ENCODE peak calls at places on chromosomes 1 and 21, in seven cellular contexts. One of them, this sample, is unnamed.

GRCh38 chr21:42526379-42526727 is 12.7 kb downstream of the SLC37A1 start:
- DNase-seq in tibial nerve: no peak
- DNase-seq in GM12892: no peak
- DNase-seq in heart left ventricle: peak
- DNase-seq in endothelial cell of umbilical vein: no peak
- DNase-seq in H1: no peak
- DNase-seq in GM12891: no peak
- DNase-seq in this sample: no peak

GRCh38 chr1:150168960-150169565 is 19.3 kb downstream of the PLEKHO1 start:
- DNase-seq in tibial nerve: peak
- DNase-seq in GM12892: no peak
- DNase-seq in heart left ventricle: peak
- DNase-seq in endothelial cell of umbilical vein: peak
- DNase-seq in H1: no peak
- DNase-seq in GM12891: no peak
- DNase-seq in this sample: peak

GRCh38 chr1:1783320-1783719 is 5.0 kb upstream of the NADK start:
- DNase-seq in tibial nerve: no peak
- DNase-seq in GM12892: no peak
- DNase-seq in heart left ventricle: no peak
- DNase-seq in endothelial cell of umbilical vein: no peak
- DNase-seq in H1: no peak
- DNase-seq in GM12891: no peak
- DNase-seq in this sample: no peak

GRCh38 chr1:210397252-210397651 is 68.5 kb downstream of the HHAT start:
- DNase-seq in tibial nerve: no peak
- DNase-seq in GM12892: no peak
- DNase-seq in heart left ventricle: no peak
- DNase-seq in endothelial cell of umbilical vein: no peak
- DNase-seq in H1: no peak
- DNase-seq in GM12891: no peak
- DNase-seq in this sample: no peak

GRCh38 chr1:54743416-54743815 is 20.9 kb downstream of the PARS2 start:
- DNase-seq in tibial nerve: no peak
- DNase-seq in GM12892: no peak
- DNase-seq in heart left ventricle: peak
- DNase-seq in endothelial cell of umbilical vein: no peak
- DNase-seq in H1: no peak
- DNase-seq in GM12891: no peak
- DNase-seq in this sample: no peak

GRCh38 chr1:15336866-15337265 is 72.8 kb upstream of the EFHD2 start:
- DNase-seq in tibial nerve: no peak
- DNase-seq in GM12892: no peak
- DNase-seq in heart left ventricle: peak
- DNase-seq in endothelial cell of umbilical vein: no peak
- DNase-seq in H1: no peak
- DNase-seq in GM12891: no peak
- DNase-seq in this sample: no peak

GRCh38 chr1:97986041-97987005 is 65.5 kb upstream of the DPYD start:
- DNase-seq in tibial nerve: no peak
- DNase-seq in GM12892: no peak
- DNase-seq in heart left ventricle: no peak
- DNase-seq in endothelial cell of umbilical vein: peak
- DNase-seq in H1: no peak
- DNase-seq in GM12891: no peak
- DNase-seq in this sample: no peak

GRCh38 chr1:31111290-31111951 is 45.9 kb upstream of the PUM1 start:
- DNase-seq in tibial nerve: peak
- DNase-seq in GM12892: no peak
- DNase-seq in heart left ventricle: no peak
- DNase-seq in endothelial cell of umbilical vein: no peak
- DNase-seq in H1: no peak
- DNase-seq in GM12891: no peak
- DNase-seq in this sample: no peak

GRCh38 chr21:43893536-43894205 is 28.6 kb downstream of the AGPAT3 start:
- DNase-seq in tibial nerve: no peak
- DNase-seq in GM12892: no peak
- DNase-seq in heart left ventricle: no peak
- DNase-seq in endothelial cell of umbilical vein: peak
- DNase-seq in H1: no peak
- DNase-seq in GM12891: no peak
- DNase-seq in this sample: no peak

GRCh38 chr1:208237241-208237640 is 6.9 kb downstream of the PLXNA2 start:
- DNase-seq in tibial nerve: no peak
- DNase-seq in GM12892: no peak
- DNase-seq in heart left ventricle: no peak
- DNase-seq in endothelial cell of umbilical vein: peak
- DNase-seq in H1: no peak
- DNase-seq in GM12891: no peak
- DNase-seq in this sample: no peak

GRCh38 chr1:92844439-92844838 is 12.6 kb downstream of the RPL5 start:
- DNase-seq in tibial nerve: no peak
- DNase-seq in GM12892: no peak
- DNase-seq in heart left ventricle: no peak
- DNase-seq in endothelial cell of umbilical vein: no peak
- DNase-seq in H1: no peak
- DNase-seq in GM12891: no peak
- DNase-seq in this sample: no peak

GRCh38 chr1:221810406-221810805 is 68.5 kb upstream of the DUSP10 start:
- DNase-seq in tibial nerve: no peak
- DNase-seq in GM12892: no peak
- DNase-seq in heart left ventricle: no peak
- DNase-seq in endothelial cell of umbilical vein: peak
- DNase-seq in H1: no peak
- DNase-seq in GM12891: no peak
- DNase-seq in this sample: no peak

GRCh38 chr1:112929979-112930378 is 26.0 kb downstream of the SLC16A1 start:
- DNase-seq in tibial nerve: no peak
- DNase-seq in GM12892: no peak
- DNase-seq in heart left ventricle: no peak
- DNase-seq in endothelial cell of umbilical vein: no peak
- DNase-seq in H1: no peak
- DNase-seq in GM12891: no peak
- DNase-seq in this sample: no peak

GRCh38 chr1:111654839-111655238 is 35.2 kb downstream of the RAP1A start:
- DNase-seq in tibial nerve: no peak
- DNase-seq in GM12892: no peak
- DNase-seq in heart left ventricle: no peak
- DNase-seq in endothelial cell of umbilical vein: no peak
- DNase-seq in H1: no peak
- DNase-seq in GM12891: peak
- DNase-seq in this sample: no peak

GRCh38 chr1:150028322-150028721 is 17.8 kb upstream of the OTUD7B start:
- DNase-seq in tibial nerve: no peak
- DNase-seq in GM12892: no peak
- DNase-seq in heart left ventricle: no peak
- DNase-seq in endothelial cell of umbilical vein: no peak
- DNase-seq in H1: no peak
- DNase-seq in GM12891: no peak
- DNase-seq in this sample: no peak

GRCh38 chr1:183887826-183888819 is 83.2 kb downstream of the RGL1 start:
- DNase-seq in tibial nerve: no peak
- DNase-seq in GM12892: no peak
- DNase-seq in heart left ventricle: no peak
- DNase-seq in endothelial cell of umbilical vein: peak
- DNase-seq in H1: no peak
- DNase-seq in GM12891: no peak
- DNase-seq in this sample: no peak

GRCh38 chr1:201213926-201214325 is 23.3 kb downstream of the IGFN1 start:
- DNase-seq in tibial nerve: no peak
- DNase-seq in GM12892: no peak
- DNase-seq in heart left ventricle: no peak
- DNase-seq in endothelial cell of umbilical vein: no peak
- DNase-seq in H1: no peak
- DNase-seq in GM12891: no peak
- DNase-seq in this sample: no peak

GRCh38 chr21:45392206-45392971 is 12.6 kb upstream of the COL18A1 start:
- DNase-seq in tibial nerve: no peak
- DNase-seq in GM12892: no peak
- DNase-seq in heart left ventricle: no peak
- DNase-seq in endothelial cell of umbilical vein: no peak
- DNase-seq in H1: no peak
- DNase-seq in GM12891: no peak
- DNase-seq in this sample: no peak

GRCh38 chr1:225863167-225863566 is 19.0 kb downstream of the TMEM63A start:
- DNase-seq in tibial nerve: no peak
- DNase-seq in GM12892: no peak
- DNase-seq in heart left ventricle: no peak
- DNase-seq in endothelial cell of umbilical vein: no peak
- DNase-seq in H1: no peak
- DNase-seq in GM12891: no peak
- DNase-seq in this sample: no peak
- TF ChIP-seq POLR2A in tibial nerve: no peak
- TF ChIP-seq POLR2A in GM12892: no peak
- TF ChIP-seq POLR2A in heart left ventricle: no peak
- TF ChIP-seq POLR2A in endothelial cell of umbilical vein: no peak
- TF ChIP-seq POLR2A in H1: no peak
- TF ChIP-seq POLR2A in GM12891: no peak
- TF ChIP-seq POLR2A in this sample: no peak

GRCh38 chr1:37476087-37476452 is 1.7 kb downstream of the ZC3H12A start:
- DNase-seq in tibial nerve: no peak
- DNase-seq in GM12892: no peak
- DNase-seq in heart left ventricle: no peak
- DNase-seq in endothelial cell of umbilical vein: no peak
- DNase-seq in H1: no peak
- DNase-seq in GM12891: no peak
- DNase-seq in this sample: no peak

GRCh38 chr1:37474051-37474696 is at the start of gene ZC3H12A:
- DNase-seq in tibial nerve: peak
- DNase-seq in GM12892: peak
- DNase-seq in heart left ventricle: peak
- DNase-seq in endothelial cell of umbilical vein: peak
- DNase-seq in H1: peak
- DNase-seq in GM12891: peak
- DNase-seq in this sample: peak

GRCh38 chr1:37474697-37475379 is 458 bp downstream of the ZC3H12A start:
- DNase-seq in tibial nerve: no peak
- DNase-seq in GM12892: no peak
- DNase-seq in heart left ventricle: no peak
- DNase-seq in endothelial cell of umbilical vein: no peak
- DNase-seq in H1: no peak
- DNase-seq in GM12891: no peak
- DNase-seq in this sample: no peak

GRCh38 chr1:37476460-37477197 is 2.2 kb downstream of the ZC3H12A start:
- DNase-seq in tibial nerve: peak
- DNase-seq in GM12892: no peak
- DNase-seq in heart left ventricle: peak
- DNase-seq in endothelial cell of umbilical vein: peak
- DNase-seq in H1: no peak
- DNase-seq in GM12891: no peak
- DNase-seq in this sample: peak

DNA sequence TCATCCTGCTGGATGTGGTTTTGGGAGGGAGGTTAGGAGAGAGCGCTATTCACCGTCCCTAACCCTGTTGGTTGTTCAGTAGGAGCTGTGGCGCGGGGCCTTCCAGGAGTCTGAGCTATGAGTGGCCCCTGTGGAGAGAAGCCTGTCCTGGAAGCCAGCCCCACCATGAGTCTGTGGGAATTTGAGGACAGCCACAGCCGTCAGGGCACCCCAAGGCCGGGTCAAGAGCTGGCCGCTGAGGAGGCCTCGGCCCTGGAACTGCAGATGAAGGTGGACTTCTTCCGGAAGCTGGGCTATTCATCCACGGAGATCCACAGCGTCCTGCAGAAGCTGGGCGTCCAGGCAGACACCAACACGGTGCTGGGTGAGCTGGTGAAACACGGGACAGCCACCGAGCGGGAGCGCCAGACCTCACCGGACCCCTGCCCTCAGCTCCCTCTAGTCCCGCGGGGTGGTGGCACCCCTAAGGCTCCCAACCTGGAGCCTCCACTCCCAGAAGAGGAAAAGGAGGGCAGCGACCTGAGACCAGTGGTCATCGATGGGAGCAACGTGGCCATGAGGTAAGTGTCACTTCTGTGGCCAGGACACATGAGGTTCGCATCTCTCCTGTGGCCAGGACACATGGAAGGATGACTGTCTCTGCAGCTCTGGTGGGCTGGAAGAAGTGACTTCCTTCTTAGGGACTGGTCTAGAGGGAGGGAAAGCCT is 1.2 kb downstream of the ZC3H12A start:
- DNase-seq in tibial nerve: no peak
- DNase-seq in GM12892: no peak
- DNase-seq in heart left ventricle: no peak
- DNase-seq in endothelial cell of umbilical vein: no peak
- DNase-seq in H1: no peak
- DNase-seq in GM12891: no peak
- DNase-seq in this sample: no peak
- TF ChIP-seq POLR2A in tibial nerve: no peak
- TF ChIP-seq POLR2A in GM12892: no peak
- TF ChIP-seq POLR2A in heart left ventricle: no peak
- TF ChIP-seq POLR2A in endothelial cell of umbilical vein: no peak
- TF ChIP-seq POLR2A in H1: no peak
- TF ChIP-seq POLR2A in GM12891: no peak
- TF ChIP-seq POLR2A in this sample: no peak

GRCh38 chr1:155125946-155126493 is 1.7 kb upstream of the EFNA1 start:
- DNase-seq in tibial nerve: peak
- DNase-seq in GM12892: no peak
- DNase-seq in heart left ventricle: peak
- DNase-seq in endothelial cell of umbilical vein: peak
- DNase-seq in H1: no peak
- DNase-seq in GM12891: no peak
- DNase-seq in this sample: no peak
- TF ChIP-seq POLR2A in tibial nerve: peak
- TF ChIP-seq POLR2A in GM12892: no peak
- TF ChIP-seq POLR2A in heart left ventricle: no peak
- TF ChIP-seq POLR2A in endothelial cell of umbilical vein: no peak
- TF ChIP-seq POLR2A in H1: no peak
- TF ChIP-seq POLR2A in GM12891: no peak
- TF ChIP-seq POLR2A in this sample: no peak

GRCh38 chr1:67404212-67404620 is 26.0 kb downstream of the SERBP1 start:
- DNase-seq in tibial nerve: no peak
- DNase-seq in GM12892: no peak
- DNase-seq in heart left ventricle: no peak
- DNase-seq in endothelial cell of umbilical vein: no peak
- DNase-seq in H1: no peak
- DNase-seq in GM12891: no peak
- DNase-seq in this sample: no peak

GRCh38 chr1:67408148-67408547 is 22.1 kb downstream of the SERBP1 start:
- DNase-seq in tibial nerve: no peak
- DNase-seq in GM12892: no peak
- DNase-seq in heart left ventricle: no peak
- DNase-seq in endothelial cell of umbilical vein: no peak
- DNase-seq in H1: no peak
- DNase-seq in GM12891: no peak
- DNase-seq in this sample: no peak

GRCh38 chr1:67405473-67406245 is 24.5 kb downstream of the SERBP1 start:
- DNase-seq in tibial nerve: no peak
- DNase-seq in GM12892: no peak
- DNase-seq in heart left ventricle: no peak
- DNase-seq in endothelial cell of umbilical vein: no peak
- DNase-seq in H1: no peak
- DNase-seq in GM12891: no peak
- DNase-seq in this sample: no peak

DNA sequence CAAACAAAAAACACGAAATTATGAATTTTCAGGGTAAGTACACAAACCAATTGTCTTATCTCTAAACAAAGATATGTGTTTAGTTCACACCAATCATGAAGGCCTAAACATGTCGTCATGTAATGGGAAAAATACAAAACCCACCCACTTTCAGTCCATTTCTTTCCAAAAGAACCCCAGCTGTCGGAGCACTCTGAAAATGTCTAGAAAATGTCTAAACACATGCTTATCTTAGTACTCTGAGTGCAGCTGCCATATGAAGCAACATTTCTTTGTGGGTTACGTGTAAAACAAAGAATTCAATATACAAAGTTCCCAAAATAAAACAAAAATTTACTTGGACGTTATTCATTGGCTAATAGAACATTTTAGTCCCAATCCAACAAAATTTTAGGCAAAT is 22.7 kb downstream of the SERBP1 start:
- DNase-seq in tibial nerve: no peak
- DNase-seq in GM12892: no peak
- DNase-seq in heart left ventricle: no peak
- DNase-seq in endothelial cell of umbilical vein: no peak
- DNase-seq in H1: no peak
- DNase-seq in GM12891: no peak
- DNase-seq in this sample: no peak
- TF ChIP-seq POLR2A in tibial nerve: no peak
- TF ChIP-seq POLR2A in GM12892: no peak
- TF ChIP-seq POLR2A in heart left ventricle: no peak
- TF ChIP-seq POLR2A in endothelial cell of umbilical vein: no peak
- TF ChIP-seq POLR2A in H1: no peak
- TF ChIP-seq POLR2A in GM12891: no peak
- TF ChIP-seq POLR2A in this sample: no peak

This sample was measured in H54.